ENCODE peak calls at places on chromosomes 16 and 17, in six cellular contexts. N, Q, E, U, O and V are unnamed samples.
A peak's percentile ranks its signal among the peaks of the same experiment; 100 is the strongest.

GRCh38 chr17:11948791-11949190 is 48.5 kb downstream of the ZNF18 start:
- DNase-seq in E (no peak), N (no peak), Q (no peak), U (no peak), O (no peak), V (peak; percentile 24)

GRCh38 chr16:8572063-8572918 is 18.0 kb downstream of the TMEM114 start:
- DNase-seq in E (no peak), Q (no peak), N (no peak), O (no peak), U (no peak), V (no peak)

GRCh38 chr17:50495918-50496317 is 12.3 kb upstream of the MYCBPAP start:
- DNase-seq in U (no peak), O (no peak), E (no peak), Q (no peak), N (no peak), V (no peak)

GRCh38 chr16:67537270-67537635 is 8.6 kb downstream of the RIPOR1 start:
- DNase-seq in E (no peak), Q (no peak), U (peak; percentile 22), O (no peak), N (peak; percentile 34), V (no peak)

GRCh38 chr16:2024026-2024425 is 2.7 kb upstream of the NHERF2 start:
- DNase-seq in N (no peak), Q (no peak), U (no peak), E (no peak), O (no peak), V (no peak)

GRCh38 chr16:85082553-85083050 is 29.7 kb downstream of the CIBAR2 start:
- DNase-seq in Q (no peak), N (no peak), O (peak; percentile 15), E (no peak), U (no peak), V (no peak)

GRCh38 chr17:78314683-78315354 is 45.1 kb downstream of the SOCS3 start:
- DNase-seq in Q (no peak), E (no peak), U (no peak), N (no peak), O (no peak), V (no peak)

GRCh38 chr17:75524269-75524970 is 1.1 kb upstream of the LLGL2 start:
- DNase-seq in N (no peak), O (no peak), E (no peak), Q (no peak), U (no peak), V (no peak)

GRCh38 chr17:77645441-77646430 is 312.8 kb upstream of the TNRC6C start:
- DNase-seq in O (no peak), U (no peak), E (no peak), Q (no peak), N (no peak), V (no peak)